ENCODE peak calls at places on chromosomes 7 and 10, in five cellular contexts. One of them, this sample, is unnamed.

GRCh38 chr7:51850141-51850540 is 533.5 kb upstream of the COBL start:
- DNase-seq in heart right ventricle: no peak
- DNase-seq in HuH-7.5: no peak
- DNase-seq in stimulated activated naive CD4-positive, alpha-beta T cell: no peak
- DNase-seq in GM13976: no peak
- DNase-seq in this sample: no peak

GRCh38 chr10:29166713-29167112 is 122.2 kb upstream of the LYZL1 start:
- DNase-seq in heart right ventricle: no peak
- DNase-seq in HuH-7.5: no peak
- DNase-seq in stimulated activated naive CD4-positive, alpha-beta T cell: no peak
- DNase-seq in GM13976: no peak
- DNase-seq in this sample: no peak

GRCh38 chr10:96236090-96236478 is 35.3 kb downstream of the BLNK start:
- DNase-seq in heart right ventricle: peak
- DNase-seq in HuH-7.5: no peak
- DNase-seq in stimulated activated naive CD4-positive, alpha-beta T cell: no peak
- DNase-seq in GM13976: no peak
- DNase-seq in this sample: no peak

GRCh38 chr7:55365103-55365679 is at the start of gene LANCL2:
- DNase-seq in heart right ventricle: no peak
- DNase-seq in HuH-7.5: peak
- DNase-seq in stimulated activated naive CD4-positive, alpha-beta T cell: peak
- DNase-seq in GM13976: no peak
- DNase-seq in this sample: no peak

GRCh38 chr10:56823849-56824248 is 462.8 kb upstream of the ZWINT start:
- DNase-seq in heart right ventricle: no peak
- DNase-seq in HuH-7.5: peak
- DNase-seq in stimulated activated naive CD4-positive, alpha-beta T cell: no peak
- DNase-seq in GM13976: peak
- DNase-seq in this sample: no peak

GRCh38 chr10:482848-483247 is 206.6 kb downstream of the DIP2C start:
- DNase-seq in heart right ventricle: no peak
- DNase-seq in HuH-7.5: no peak
- DNase-seq in stimulated activated naive CD4-positive, alpha-beta T cell: no peak
- DNase-seq in GM13976: no peak
- DNase-seq in this sample: no peak

GRCh38 chr10:3179174-3179573 is 6.6 kb upstream of the PITRM1 start:
- DNase-seq in heart right ventricle: no peak
- DNase-seq in HuH-7.5: no peak
- DNase-seq in stimulated activated naive CD4-positive, alpha-beta T cell: no peak
- DNase-seq in GM13976: no peak
- DNase-seq in this sample: no peak

GRCh38 chr10:132149261-132149660 is 37.5 kb upstream of the DPYSL4 start:
- DNase-seq in heart right ventricle: no peak
- DNase-seq in HuH-7.5: no peak
- DNase-seq in stimulated activated naive CD4-positive, alpha-beta T cell: no peak
- DNase-seq in GM13976: no peak
- DNase-seq in this sample: no peak

GRCh38 chr7:122984021-122984420 is 11.5 kb downstream of the TAS2R16 start:
- DNase-seq in heart right ventricle: no peak
- DNase-seq in HuH-7.5: no peak
- DNase-seq in stimulated activated naive CD4-positive, alpha-beta T cell: no peak
- DNase-seq in GM13976: no peak
- DNase-seq in this sample: no peak

GRCh38 chr7:7920481-7920880 is 48.1 kb upstream of the GLCCI1 start:
- DNase-seq in heart right ventricle: no peak
- DNase-seq in HuH-7.5: no peak
- DNase-seq in stimulated activated naive CD4-positive, alpha-beta T cell: no peak
- DNase-seq in GM13976: peak
- DNase-seq in this sample: no peak

GRCh38 chr7:133365892-133366291 is 113.0 kb downstream of the EXOC4 start:
- DNase-seq in heart right ventricle: peak
- DNase-seq in HuH-7.5: no peak
- DNase-seq in stimulated activated naive CD4-positive, alpha-beta T cell: no peak
- DNase-seq in GM13976: no peak
- DNase-seq in this sample: no peak

GRCh38 chr10:71646051-71646450 is 73.5 kb downstream of the C10orf105 start:
- DNase-seq in heart right ventricle: no peak
- DNase-seq in HuH-7.5: no peak
- DNase-seq in stimulated activated naive CD4-positive, alpha-beta T cell: no peak
- DNase-seq in GM13976: no peak
- DNase-seq in this sample: no peak

GRCh38 chr10:76202777-76203176 is 771.4 kb downstream of the LRMDA start:
- DNase-seq in heart right ventricle: no peak
- DNase-seq in HuH-7.5: no peak
- DNase-seq in stimulated activated naive CD4-positive, alpha-beta T cell: no peak
- DNase-seq in GM13976: no peak
- DNase-seq in this sample: no peak

GRCh38 chr7:13990319-13990983 is 985 bp upstream of the ETV1 start:
- DNase-seq in heart right ventricle: peak
- DNase-seq in HuH-7.5: no peak
- DNase-seq in stimulated activated naive CD4-positive, alpha-beta T cell: no peak
- DNase-seq in GM13976: peak
- DNase-seq in this sample: peak

GRCh38 chr10:133308431-133309110 is at the start of the genes TUBGCP2 and ZNF511:
- DNase-seq in heart right ventricle: peak
- DNase-seq in HuH-7.5: peak
- DNase-seq in stimulated activated naive CD4-positive, alpha-beta T cell: peak
- DNase-seq in GM13976: peak
- DNase-seq in this sample: peak

GRCh38 chr7:148395292-148395691 is 195.3 kb upstream of the C7orf33 start:
- DNase-seq in heart right ventricle: no peak
- DNase-seq in HuH-7.5: no peak
- DNase-seq in stimulated activated naive CD4-positive, alpha-beta T cell: no peak
- DNase-seq in GM13976: no peak
- DNase-seq in this sample: no peak

GRCh38 chr10:121296856-121297255 is 301.4 kb downstream of the FGFR2 start:
- DNase-seq in heart right ventricle: no peak
- DNase-seq in HuH-7.5: no peak
- DNase-seq in stimulated activated naive CD4-positive, alpha-beta T cell: no peak
- DNase-seq in GM13976: no peak
- DNase-seq in this sample: no peak

GRCh38 chr10:44207160-44207559 is 177.7 kb downstream of the CXCL12 start:
- DNase-seq in heart right ventricle: no peak
- DNase-seq in HuH-7.5: no peak
- DNase-seq in stimulated activated naive CD4-positive, alpha-beta T cell: no peak
- DNase-seq in GM13976: no peak
- DNase-seq in this sample: no peak

GRCh38 chr7:55423891-55424290 is 58.8 kb downstream of the LANCL2 start:
- DNase-seq in heart right ventricle: no peak
- DNase-seq in HuH-7.5: no peak
- DNase-seq in stimulated activated naive CD4-positive, alpha-beta T cell: no peak
- DNase-seq in GM13976: no peak
- DNase-seq in this sample: no peak

GRCh38 chr7:133742709-133743538 is 384.2 kb upstream of the LRGUK start:
- DNase-seq in heart right ventricle: no peak
- DNase-seq in HuH-7.5: no peak
- DNase-seq in stimulated activated naive CD4-positive, alpha-beta T cell: no peak
- DNase-seq in GM13976: no peak
- DNase-seq in this sample: no peak

GRCh38 chr10:79073784-79074432 is 5.1 kb downstream of the ZMIZ1 start:
- DNase-seq in heart right ventricle: no peak
- DNase-seq in HuH-7.5: no peak
- DNase-seq in stimulated activated naive CD4-positive, alpha-beta T cell: no peak
- DNase-seq in GM13976: no peak
- DNase-seq in this sample: no peak

GRCh38 chr10:69494626-69495558 is 43.6 kb downstream of the TSPAN15 start:
- DNase-seq in heart right ventricle: no peak
- DNase-seq in HuH-7.5: no peak
- DNase-seq in stimulated activated naive CD4-positive, alpha-beta T cell: no peak
- DNase-seq in GM13976: no peak
- DNase-seq in this sample: no peak

GRCh38 chr10:132467464-132468149 is 70.0 kb upstream of the INPP5A start:
- DNase-seq in heart right ventricle: no peak
- DNase-seq in HuH-7.5: no peak
- DNase-seq in stimulated activated naive CD4-positive, alpha-beta T cell: no peak
- DNase-seq in GM13976: no peak
- DNase-seq in this sample: no peak

GRCh38 chr7:73606801-73607691 is 17.3 kb downstream of the MLXIPL start:
- DNase-seq in heart right ventricle: peak
- DNase-seq in HuH-7.5: peak
- DNase-seq in stimulated activated naive CD4-positive, alpha-beta T cell: peak
- DNase-seq in GM13976: peak
- DNase-seq in this sample: no peak

GRCh38 chr10:44569193-44570091 is 184.5 kb upstream of the CXCL12 start:
- DNase-seq in heart right ventricle: peak
- DNase-seq in HuH-7.5: no peak
- DNase-seq in stimulated activated naive CD4-positive, alpha-beta T cell: no peak
- DNase-seq in GM13976: no peak
- DNase-seq in this sample: peak

GRCh38 chr7:24477807-24478655 is 95.2 kb upstream of the PALS2 start:
- DNase-seq in heart right ventricle: no peak
- DNase-seq in HuH-7.5: peak
- DNase-seq in stimulated activated naive CD4-positive, alpha-beta T cell: no peak
- DNase-seq in GM13976: no peak
- DNase-seq in this sample: peak

GRCh38 chr10:117865945-117866344 is 180.8 kb downstream of the RAB11FIP2 start:
- DNase-seq in heart right ventricle: no peak
- DNase-seq in HuH-7.5: no peak
- DNase-seq in stimulated activated naive CD4-positive, alpha-beta T cell: no peak
- DNase-seq in GM13976: no peak
- DNase-seq in this sample: no peak

GRCh38 chr7:105734233-105734632 is 142.2 kb downstream of the ATXN7L1 start:
- DNase-seq in heart right ventricle: no peak
- DNase-seq in HuH-7.5: no peak
- DNase-seq in stimulated activated naive CD4-positive, alpha-beta T cell: no peak
- DNase-seq in GM13976: no peak
- DNase-seq in this sample: no peak

GRCh38 chr7:155880721-155881120 is 68.5 kb upstream of the SHH start:
- DNase-seq in heart right ventricle: no peak
- DNase-seq in HuH-7.5: no peak
- DNase-seq in stimulated activated naive CD4-positive, alpha-beta T cell: no peak
- DNase-seq in GM13976: no peak
- DNase-seq in this sample: no peak

GRCh38 chr10:44369851-44370250 is 15.0 kb downstream of the CXCL12 start:
- DNase-seq in heart right ventricle: no peak
- DNase-seq in HuH-7.5: no peak
- DNase-seq in stimulated activated naive CD4-positive, alpha-beta T cell: no peak
- DNase-seq in GM13976: no peak
- DNase-seq in this sample: no peak

GRCh38 chr10:91127341-91128082 is 93.0 kb upstream of the PCGF5 start:
- DNase-seq in heart right ventricle: no peak
- DNase-seq in HuH-7.5: no peak
- DNase-seq in stimulated activated naive CD4-positive, alpha-beta T cell: no peak
- DNase-seq in GM13976: no peak
- DNase-seq in this sample: no peak